ENCODE peak calls at places on chromosomes 11 and 22, in four cellular contexts. One of them, this sample, is unnamed.

GRCh38 chr11:120912504-120912903 is 111.4 kb upstream of the TBCEL start:
- DNase-seq in A549: peak
- DNase-seq in WTC11: no peak
- DNase-seq in HepG2: peak
- DNase-seq in this sample: peak

GRCh38 chr11:43327987-43328386 is 16.2 kb downstream of the API5 start:
- DNase-seq in HepG2: peak
- DNase-seq in A549: no peak
- DNase-seq in WTC11: no peak
- DNase-seq in this sample: peak

GRCh38 chr22:23389271-23390071 is 190.6 kb downstream of the IGLL1 start:
- DNase-seq in HepG2: peak
- DNase-seq in A549: no peak
- DNase-seq in WTC11: peak
- DNase-seq in this sample: no peak

GRCh38 chr11:115660072-115660805 is 156.0 kb upstream of the CADM1 start:
- DNase-seq in A549: no peak
- DNase-seq in WTC11: peak
- DNase-seq in HepG2: no peak
- DNase-seq in this sample: no peak

GRCh38 chr11:67534070-67534679 is 10.9 kb upstream of the CABP2 start:
- DNase-seq in WTC11: no peak
- DNase-seq in A549: no peak
- DNase-seq in HepG2: no peak
- DNase-seq in this sample: no peak

GRCh38 chr11:117949062-117949461 is 19.9 kb upstream of the TMPRSS13 start:
- DNase-seq in WTC11: no peak
- DNase-seq in A549: no peak
- DNase-seq in HepG2: no peak
- DNase-seq in this sample: no peak

GRCh38 chr11:86230196-86230813 is 14.2 kb upstream of the EED start:
- DNase-seq in WTC11: no peak
- DNase-seq in A549: no peak
- DNase-seq in HepG2: no peak
- DNase-seq in this sample: no peak

GRCh38 chr11:17012712-17013547 is 1.3 kb downstream of the PLEKHA7 start:
- DNase-seq in WTC11: peak
- DNase-seq in HepG2: peak
- DNase-seq in A549: peak
- DNase-seq in this sample: no peak

GRCh38 chr11:46837860-46838259 is 8.2 kb downstream of the CKAP5 start:
- DNase-seq in A549: no peak
- DNase-seq in WTC11: no peak
- DNase-seq in HepG2: no peak
- DNase-seq in this sample: no peak

GRCh38 chr22:29520851-29521250 is 32.7 kb downstream of the THOC5 start:
- DNase-seq in HepG2: no peak
- DNase-seq in A549: no peak
- DNase-seq in WTC11: no peak
- DNase-seq in this sample: peak

GRCh38 chr11:72217856-72218745 is 1.5 kb downstream of the FOLR2 start:
- DNase-seq in HepG2: no peak
- DNase-seq in WTC11: no peak
- DNase-seq in A549: no peak
- DNase-seq in this sample: no peak

GRCh38 chr11:85098996-85099395 is 528.1 kb downstream of the DLG2 start:
- DNase-seq in WTC11: no peak
- DNase-seq in HepG2: no peak
- DNase-seq in A549: no peak
- DNase-seq in this sample: no peak

GRCh38 chr11:8081591-8082021 is 595 bp downstream of the TUB start:
- DNase-seq in HepG2: no peak
- DNase-seq in A549: no peak
- DNase-seq in WTC11: no peak
- DNase-seq in this sample: no peak

GRCh38 chr11:76606102-76606793 is 64.3 kb downstream of the LRRC32 start:
- DNase-seq in HepG2: no peak
- DNase-seq in A549: no peak
- DNase-seq in WTC11: no peak
- DNase-seq in this sample: no peak

GRCh38 chr11:104564921-104565580 is 333.2 kb downstream of the CASP12 start:
- DNase-seq in HepG2: no peak
- DNase-seq in A549: no peak
- DNase-seq in WTC11: no peak
- DNase-seq in this sample: no peak

GRCh38 chr11:7579226-7579825 is 65.5 kb downstream of the PPFIBP2 start:
- DNase-seq in A549: no peak
- DNase-seq in WTC11: no peak
- DNase-seq in HepG2: no peak
- DNase-seq in this sample: no peak

DNA sequence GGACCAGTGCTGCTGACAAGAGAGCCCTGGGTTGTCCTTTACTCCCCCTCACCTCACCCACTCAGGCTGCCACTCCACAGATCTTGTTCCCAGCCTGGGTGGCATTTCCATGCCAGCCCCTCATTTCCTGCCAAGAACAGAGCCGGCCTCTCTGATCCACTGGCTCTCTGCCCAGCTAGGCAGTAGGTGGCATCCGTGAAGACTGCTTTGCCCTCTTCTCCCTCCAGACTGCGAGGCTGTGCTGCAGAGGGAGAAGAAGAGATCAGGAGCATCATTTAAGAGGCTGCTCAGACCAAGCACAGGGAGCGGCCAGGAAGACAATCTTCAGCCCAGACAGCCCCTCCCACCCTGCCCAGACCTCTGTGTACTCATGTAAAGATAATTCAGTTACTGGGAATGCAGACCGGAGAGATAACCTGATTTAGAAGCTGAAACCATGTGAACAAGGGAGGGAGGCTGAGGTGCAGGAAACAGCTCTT is 126.9 kb upstream of the NCAM1 start:
- DNase-seq in WTC11: no peak
- DNase-seq in A549: no peak
- DNase-seq in HepG2: no peak
- DNase-seq in this sample: no peak
- TF ChIP-seq HMGXB4 in WTC11: no peak
- TF ChIP-seq HMGXB4 in A549: no peak
- TF ChIP-seq HMGXB4 in HepG2: no peak
- TF ChIP-seq HMGXB4 in this sample: no peak

DNA sequence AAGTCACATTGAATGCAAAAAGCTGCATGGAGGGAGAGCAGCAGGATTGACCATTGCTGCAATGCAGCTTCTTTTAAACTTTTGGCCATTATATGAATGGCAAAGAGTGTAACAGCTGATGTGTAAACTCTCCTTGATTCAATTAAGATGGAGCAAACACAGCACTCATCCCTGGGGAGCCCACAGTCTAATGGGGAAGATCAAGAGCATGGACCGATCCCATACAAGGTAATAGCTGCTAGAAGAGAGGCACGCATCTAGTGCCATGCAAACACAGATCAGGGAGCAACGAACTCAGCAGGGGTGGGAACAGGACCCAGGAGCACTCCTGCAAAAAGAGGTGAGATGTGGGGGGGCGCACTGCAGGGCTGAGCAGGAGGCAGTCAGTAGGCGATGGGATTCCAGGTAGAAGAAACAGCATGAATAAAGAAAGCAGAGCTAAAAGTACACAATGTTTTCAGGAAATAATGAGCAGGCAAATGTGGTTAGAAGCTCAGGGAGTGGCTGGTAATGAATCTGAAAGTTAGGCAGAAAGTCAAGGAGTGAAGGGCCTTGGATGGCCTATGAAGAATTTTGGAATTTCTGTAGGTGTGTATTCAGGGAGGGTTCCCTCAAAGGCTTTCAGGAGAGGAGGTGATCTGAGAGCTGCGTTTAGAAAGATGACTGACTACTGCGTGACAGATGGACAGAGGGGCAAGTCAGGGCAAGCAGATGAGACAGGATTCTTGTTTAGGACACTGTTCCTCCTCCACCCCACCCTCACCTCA is 17.2 kb upstream of the BMAL1 start:
- DNase-seq in HepG2: no peak
- DNase-seq in WTC11: no peak
- DNase-seq in A549: no peak
- DNase-seq in this sample: no peak
- TF ChIP-seq HMGXB4 in HepG2: no peak
- TF ChIP-seq HMGXB4 in WTC11: no peak
- TF ChIP-seq HMGXB4 in A549: no peak
- TF ChIP-seq HMGXB4 in this sample: no peak

DNA sequence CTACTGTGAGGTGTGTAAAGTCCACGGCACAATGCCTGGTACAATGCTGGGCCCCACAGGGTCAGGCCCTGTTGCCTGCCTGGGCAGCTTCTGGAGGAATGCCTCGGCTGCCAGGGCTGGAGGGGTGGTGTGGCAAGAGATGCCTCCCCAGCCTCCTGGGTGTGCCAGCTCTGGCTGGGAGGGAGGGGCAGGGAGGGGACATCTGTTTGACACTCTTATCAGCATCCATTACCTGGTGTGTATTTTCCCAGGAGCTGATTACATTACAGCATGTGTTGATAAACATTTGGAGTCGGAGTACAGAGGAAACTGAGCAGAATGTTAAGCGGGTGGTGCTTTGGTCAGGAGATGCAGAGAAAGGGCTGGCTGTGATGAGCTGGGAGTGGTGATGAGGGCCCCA is 11.0 kb upstream of the NECTIN1 start:
- DNase-seq in WTC11: no peak
- DNase-seq in A549: no peak
- DNase-seq in HepG2: no peak
- DNase-seq in this sample: no peak
- TF ChIP-seq HMGXB4 in WTC11: no peak
- TF ChIP-seq HMGXB4 in A549: no peak
- TF ChIP-seq HMGXB4 in HepG2: no peak
- TF ChIP-seq HMGXB4 in this sample: no peak

GRCh38 chr22:17451251-17451765 is 82.0 kb downstream of the CECR2 start:
- DNase-seq in WTC11: no peak
- DNase-seq in A549: no peak
- DNase-seq in HepG2: no peak
- DNase-seq in this sample: no peak
- TF ChIP-seq HMGXB4 in WTC11: no peak
- TF ChIP-seq HMGXB4 in A549: no peak
- TF ChIP-seq HMGXB4 in HepG2: no peak
- TF ChIP-seq HMGXB4 in this sample: no peak